ENCODE peak calls at places on chromosome 11, in eight cellular contexts. Q is naive thymus-derived CD8-positive, alpha-beta T cell; S is dorsolateral prefrontal cortex; N is ureter; X is NCI-H774; L is CD8-positive, alpha-beta T cell; Z is foreskin keratinocyte; W is RWPE1. J is an unnamed sample.

GRCh38 chr11:130211781-130212401 is 52.3 kb downstream of the ST14 start:
- DNase-seq in N (peak), L (no peak), W (no peak), X (no peak), S (peak), Z (no peak), Q (peak), J (peak)

GRCh38 chr11:103035656-103036434 is 56.1 kb downstream of the DCUN1D5 start:
- DNase-seq in Q (peak), W (peak), Z (peak), X (peak), S (no peak), N (no peak), L (peak), J (no peak)

GRCh38 chr11:115112779-115113178 is 391.4 kb downstream of the CADM1 start:
- DNase-seq in Q (no peak), N (no peak), S (no peak), Z (no peak), L (no peak), X (no peak), W (no peak), J (no peak)

GRCh38 chr11:3671334-3672254 is at the start of gene CHRNA10:
- DNase-seq in S (no peak), W (no peak), Z (no peak), N (no peak), L (no peak), X (no peak), Q (no peak), J (no peak)

GRCh38 chr11:117316197-117316961 is at the start of gene BACE1:
- DNase-seq in Q (no peak), L (no peak), S (peak), W (peak), X (peak), N (peak), Z (peak), J (no peak)

GRCh38 chr11:12454782-12455181 is 77.4 kb downstream of the PARVA start:
- DNase-seq in Z (no peak), W (no peak), L (no peak), N (no peak), S (no peak), X (no peak), Q (no peak), J (no peak)

GRCh38 chr11:8168485-8169257 is at the start of gene RIC3:
- DNase-seq in S (peak), N (peak), X (peak), W (no peak), Z (no peak), Q (peak), L (peak), J (no peak)

GRCh38 chr11:68998390-68998911 is 14.6 kb downstream of the MRGPRF start:
- DNase-seq in N (peak), S (no peak), Z (no peak), W (no peak), L (no peak), Q (no peak), X (peak), J (peak)

GRCh38 chr11:74989269-74989655 is 529 bp downstream of the NEU3 start:
- DNase-seq in X (no peak), L (no peak), W (no peak), N (no peak), Z (no peak), Q (no peak), S (no peak), J (no peak)

GRCh38 chr11:102632026-102632425 is 6.9 kb upstream of the MMP20 start:
- DNase-seq in N (no peak), Z (no peak), X (no peak), W (no peak), S (no peak), Q (no peak), L (no peak), J (no peak)

GRCh38 chr11:69351460-69351859 is 57.5 kb downstream of the MYEOV start:
- DNase-seq in N (no peak), W (peak), Z (peak), L (no peak), S (no peak), X (no peak), Q (no peak), J (no peak)

GRCh38 chr11:41281131-41281742 is 178.2 kb downstream of the LRRC4C start:
- DNase-seq in L (no peak), X (no peak), Z (no peak), N (no peak), Q (no peak), W (peak), S (no peak), J (no peak)

GRCh38 chr11:116692318-116693106 is 80.3 kb downstream of the BUD13 start:
- DNase-seq in N (no peak), W (no peak), Z (no peak), S (no peak), X (no peak), Q (no peak), L (no peak), J (peak)

GRCh38 chr11:21007297-21007696 is 337.9 kb downstream of the NELL1 start:
- DNase-seq in W (no peak), N (no peak), L (no peak), X (no peak), Z (no peak), Q (no peak), S (no peak), J (no peak)

GRCh38 chr11:57240757-57241156 is 3.7 kb upstream of the APLNR start:
- DNase-seq in W (no peak), Q (no peak), N (no peak), X (no peak), Z (no peak), L (no peak), S (no peak), J (peak)

GRCh38 chr11:71252434-71252781 is at the start of gene SHANK2:
- DNase-seq in W (peak), S (no peak), X (no peak), Q (no peak), Z (no peak), N (no peak), L (no peak), J (no peak)

GRCh38 chr11:26323837-26324236 is 8.1 kb upstream of the ANO3 start:
- DNase-seq in X (no peak), N (no peak), L (no peak), Q (no peak), W (no peak), S (no peak), Z (no peak), J (no peak)

GRCh38 chr11:31959711-31960110 is 131.2 kb upstream of the RCN1 start:
- DNase-seq in S (no peak), Z (no peak), X (no peak), Q (no peak), N (no peak), W (peak), L (no peak), J (no peak)

GRCh38 chr11:86069408-86070086 is 663 bp upstream of the PICALM start:
- DNase-seq in W (peak), N (peak), S (no peak), Q (no peak), X (peak), Z (peak), L (no peak), J (no peak)

GRCh38 chr11:8247312-8247711 is 16.4 kb downstream of the LMO1 start:
- DNase-seq in N (no peak), X (no peak), Z (no peak), Q (no peak), W (no peak), L (no peak), S (no peak), J (no peak)

GRCh38 chr11:34308821-34309585 is 48.8 kb downstream of the ABTB2 start:
- DNase-seq in N (no peak), L (no peak), S (no peak), X (no peak), Z (no peak), Q (no peak), W (no peak), J (no peak)

GRCh38 chr11:9992306-9992705 is 301.7 kb downstream of the SBF2 start:
- DNase-seq in N (no peak), L (no peak), S (no peak), Q (no peak), Z (no peak), X (no peak), W (no peak), J (no peak)

GRCh38 chr11:19176629-19177186 is 25.1 kb downstream of the CSRP3 start:
- DNase-seq in N (no peak), S (no peak), Q (no peak), X (no peak), Z (no peak), L (no peak), W (no peak), J (no peak)